ENCODE peak calls at places on chromosomes 1 and 21, in four cellular contexts. S is NCI-H345, W is left colon, X is AG08396. H is an unnamed sample.

GRCh38 chr1:175522880-175523279 is 220.5 kb downstream of the TNR start:
- DNase-seq in S (no peak), W (no peak), X (no peak), H (no peak)

GRCh38 chr1:230537456-230537855 is 104.8 kb upstream of the COG2 start:
- DNase-seq in S (no peak), W (no peak), X (no peak), H (no peak)

GRCh38 chr1:42736152-42736551 is 3.9 kb downstream of the CLDN19 start:
- DNase-seq in S (no peak), W (peak; percentile 52), X (peak; percentile 73), H (no peak)

GRCh38 chr1:39960461-39960958 is 5.6 kb downstream of the MFSD2A start:
- DNase-seq in S (peak; percentile 97), W (peak; percentile 82), X (no peak), H (peak; percentile 100)

GRCh38 chr1:204348722-204349121 is 11.0 kb downstream of the PLEKHA6 start:
- DNase-seq in S (no peak), W (peak; percentile 88), X (peak; percentile 74), H (no peak)

GRCh38 chr1:77948841-77949424 is 29.9 kb downstream of the FUBP1 start:
- DNase-seq in S (no peak), W (no peak), X (no peak), H (no peak)

GRCh38 chr1:167648978-167649752 is 19.1 kb downstream of the RCSD1 start:
- DNase-seq in S (no peak), W (no peak), X (no peak), H (no peak)

GRCh38 chr21:46078322-46078981 is 19.5 kb upstream of the COL6A2 start:
- DNase-seq in S (no peak), W (peak; percentile 26), X (no peak), H (no peak)

GRCh38 chr1:22143065-22143514 is at the start of gene WNT4:
- DNase-seq in S (peak; percentile 52), W (no peak), X (peak; percentile 77), H (no peak)

GRCh38 chr1:106727171-106727570 is 329.3 kb upstream of the PRMT6 start:
- DNase-seq in S (no peak), W (no peak), X (no peak), H (no peak)

GRCh38 chr1:96072021-96072420 is 649.6 kb upstream of the PTBP2 start:
- DNase-seq in S (no peak), W (no peak), X (no peak), H (no peak)

GRCh38 chr21:45306832-45307571 is 19.3 kb upstream of the POFUT2 start:
- DNase-seq in S (no peak), W (peak; percentile 60), X (peak; percentile 76), H (no peak)

GRCh38 chr1:107683198-107683657 is 281.8 kb downstream of the VAV3 start:
- DNase-seq in S (no peak), W (peak; percentile 60), X (no peak), H (no peak)

GRCh38 chr1:37174876-37175275 is 140.6 kb upstream of the GRIK3 start:
- DNase-seq in S (no peak), W (no peak), X (no peak), H (no peak)

GRCh38 chr1:150813028-150813707 is 5.1 kb upstream of the CTSK start:
- DNase-seq in S (peak; percentile 36), W (peak; percentile 65), X (peak; percentile 73), H (peak; percentile 36)